ENCODE peak calls at places on chromosomes 6 and 20, in nine cellular contexts. V is GM06990, D is Right ventricle myocardium superior, U is AG08395, F is uterus, G is EL, T is NCI-H774, Y is Daoy, Q is renal cortical epithelial cell. P is an unnamed sample.
A peak's percentile ranks its signal among the peaks of the same experiment; 100 is the strongest.

GRCh38 chr6:127302728-127303675 is 36.3 kb downstream of the RNF146 start:
- DNase-seq in V (peak; percentile 37), D (no peak), U (peak; percentile 58), F (peak; percentile 18), G (peak; percentile 52), T (peak; percentile 22), Y (peak; percentile 17), Q (peak; percentile 54), P (peak; percentile 17)

GRCh38 chr20:32285621-32286334 is 8.3 kb downstream of the KIF3B start:
- DNase-seq in V (peak; percentile 74), D (no peak), U (peak; percentile 20), F (no peak), G (peak; percentile 27), T (no peak), Y (peak; percentile 6), Q (no peak), P (no peak)

GRCh38 chr20:6698056-6698455 is 69.4 kb upstream of the BMP2 start:
- DNase-seq in V (no peak), D (no peak), U (no peak), F (no peak), G (no peak), T (no peak), Y (peak; percentile 13), Q (peak; percentile 69), P (peak; percentile 67)

GRCh38 chr6:15521516-15521915 is 141.3 kb downstream of the DTNBP1 start:
- DNase-seq in V (no peak), D (no peak), U (no peak), F (no peak), G (no peak), T (peak; percentile 10), Y (no peak), Q (peak; percentile 19), P (no peak)

GRCh38 chr20:32457476-32457986 is 99.4 kb downstream of the ASXL1 start:
- DNase-seq in V (no peak), D (peak; percentile 78), U (peak; percentile 95), F (peak; percentile 65), G (peak; percentile 79), T (peak; percentile 49), Y (peak; percentile 69), Q (peak; percentile 68), P (no peak)

GRCh38 chr20:6735913-6736845 is 31.3 kb upstream of the BMP2 start:
- DNase-seq in V (no peak), D (peak; percentile 61), U (no peak), F (peak; percentile 17), G (no peak), T (no peak), Y (no peak), Q (peak; percentile 85), P (no peak)

GRCh38 chr6:117078624-117079023 is 186.7 kb upstream of the VGLL2 start:
- DNase-seq in V (no peak), D (no peak), U (no peak), F (no peak), G (no peak), T (peak; percentile 92), Y (no peak), Q (no peak), P (peak; percentile 12)

GRCh38 chr6:132664309-132665034 is 5.5 kb upstream of the TAAR1 start:
- DNase-seq in V (no peak), D (no peak), U (no peak), F (no peak), G (no peak), T (no peak), Y (no peak), Q (no peak), P (no peak)

GRCh38 chr6:156776841-156777576 is at the start of gene ARID1B:
- DNase-seq in V (peak; percentile 87), D (peak; percentile 91), U (peak; percentile 79), F (peak; percentile 82), G (peak; percentile 79), T (peak; percentile 79), Y (peak; percentile 89), Q (peak; percentile 53), P (peak; percentile 91)

GRCh38 chr6:4743026-4743425 is 33.2 kb upstream of the CDYL start:
- DNase-seq in V (no peak), D (no peak), U (no peak), F (no peak), G (no peak), T (no peak), Y (no peak), Q (no peak), P (no peak)

GRCh38 chr20:62666736-62667529 is 24.6 kb downstream of the SLCO4A1 start:
- DNase-seq in V (no peak), D (peak; percentile 70), U (no peak), F (no peak), G (no peak), T (no peak), Y (no peak), Q (no peak), P (peak; percentile 23)

GRCh38 chr20:37657924-37658800 is 35.7 kb upstream of the CTNNBL1 start:
- DNase-seq in V (no peak), D (no peak), U (no peak), F (no peak), G (no peak), T (no peak), Y (no peak), Q (no peak), P (no peak)

GRCh38 chr6:48736486-48737206 is 625.6 kb upstream of the PTCHD4 start:
- DNase-seq in V (no peak), D (no peak), U (peak; percentile 60), F (no peak), G (peak; percentile 79), T (no peak), Y (peak; percentile 42), Q (no peak), P (no peak)

GRCh38 chr20:57482796-57483195 is 42.1 kb downstream of the CTCFL start:
- DNase-seq in V (no peak), D (no peak), U (no peak), F (no peak), G (no peak), T (no peak), Y (no peak), Q (no peak), P (no peak)

GRCh38 chr20:64160536-64161495 is 3.4 kb upstream of the MYT1 start:
- DNase-seq in V (no peak), D (peak; percentile 34), U (no peak), F (no peak), G (no peak), T (peak; percentile 7), Y (no peak), Q (no peak), P (no peak)

GRCh38 chr6:161429921-161430490 is 156.1 kb upstream of the AGPAT4 start:
- DNase-seq in V (no peak), D (no peak), U (no peak), F (no peak), G (no peak), T (no peak), Y (no peak), Q (no peak), P (peak; percentile 48)

GRCh38 chr20:35490736-35491181 is 35.4 kb downstream of the CEP250 start:
- DNase-seq in V (peak; percentile 55), D (no peak), U (no peak), F (no peak), G (no peak), T (no peak), Y (no peak), Q (no peak), P (no peak)

GRCh38 chr6:15551798-15552197 is 111.0 kb downstream of the DTNBP1 start:
- DNase-seq in V (no peak), D (no peak), U (no peak), F (no peak), G (no peak), T (no peak), Y (peak; percentile 46), Q (peak; percentile 82), P (peak; percentile 15)

GRCh38 chr6:19180348-19181073 is 656.7 kb upstream of the ID4 start:
- DNase-seq in V (no peak), D (peak; percentile 64), U (peak; percentile 25), F (peak; percentile 45), G (no peak), T (no peak), Y (peak; percentile 5), Q (no peak), P (no peak)

GRCh38 chr20:19077370-19078220 is 134.8 kb upstream of the SLC24A3 start:
- DNase-seq in V (no peak), D (no peak), U (no peak), F (no peak), G (no peak), T (no peak), Y (no peak), Q (no peak), P (no peak)

GRCh38 chr20:35264755-35265154 is 13.2 kb downstream of the MMP24OS start:
- DNase-seq in V (no peak), D (no peak), U (no peak), F (no peak), G (peak; percentile 48), T (no peak), Y (no peak), Q (peak; percentile 81), P (no peak)

GRCh38 chr6:157962601-157963084 is 19.0 kb upstream of the SYNJ2 start:
- DNase-seq in V (no peak), D (no peak), U (no peak), F (no peak), G (peak; percentile 73), T (no peak), Y (peak; percentile 41), Q (no peak), P (no peak)

GRCh38 chr20:57707849-57708693 is 1.7 kb downstream of the PMEPA1 start:
- DNase-seq in V (no peak), D (no peak), U (no peak), F (no peak), G (no peak), T (no peak), Y (no peak), Q (no peak), P (no peak)

GRCh38 chr6:105211831-105212230 is 32.0 kb upstream of the POPDC3 start:
- DNase-seq in V (no peak), D (no peak), U (peak; percentile 52), F (no peak), G (peak; percentile 43), T (no peak), Y (no peak), Q (peak; percentile 7), P (no peak)

GRCh38 chr20:40778894-40779496 is 90.0 kb upstream of the MAFB start:
- DNase-seq in V (no peak), D (no peak), U (no peak), F (no peak), G (no peak), T (no peak), Y (no peak), Q (no peak), P (no peak)

GRCh38 chr6:3748726-3749389 is 2.7 kb downstream of the PXDC1 start:
- DNase-seq in V (no peak), D (peak; percentile 39), U (no peak), F (no peak), G (no peak), T (no peak), Y (no peak), Q (no peak), P (no peak)

GRCh38 chr6:149990109-149990671 is 26.4 kb downstream of the ULBP1 start:
- DNase-seq in V (no peak), D (no peak), U (no peak), F (no peak), G (no peak), T (no peak), Y (no peak), Q (no peak), P (peak; percentile 19)

GRCh38 chr20:2804921-2805681 is 4.7 kb upstream of the CPXM1 start:
- DNase-seq in V (no peak), D (no peak), U (peak; percentile 35), F (no peak), G (no peak), T (no peak), Y (no peak), Q (no peak), P (no peak)

GRCh38 chr6:33620158-33620583 is 951 bp upstream of the ITPR3 start:
- DNase-seq in V (peak; percentile 60), D (peak; percentile 59), U (no peak), F (no peak), G (peak; percentile 63), T (no peak), Y (peak; percentile 61), Q (no peak), P (peak; percentile 16)

P was measured in NCI-H146.